ENCODE peak calls at places on chromosomes 1 and 21, in five cellular contexts. One of them, this sample, is unnamed.

GRCh38 chr1:92994105-92994712 is 32.9 kb upstream of the DIPK1A start:
- DNase-seq in cardiac muscle cell: peak; percentile 91
- DNase-seq in IMR-90: peak; percentile 82
- DNase-seq in aorta: no peak
- DNase-seq in RWPE2: no peak
- DNase-seq in this sample: peak; percentile 79

GRCh38 chr21:38212716-38213115 is 44.1 kb upstream of the KCNJ15 start:
- DNase-seq in cardiac muscle cell: no peak
- DNase-seq in RWPE2: no peak
- DNase-seq in aorta: no peak
- DNase-seq in IMR-90: no peak
- DNase-seq in this sample: no peak

GRCh38 chr1:30196457-30196856 is 526.9 kb downstream of the MATN1 start:
- DNase-seq in IMR-90: no peak
- DNase-seq in cardiac muscle cell: no peak
- DNase-seq in RWPE2: no peak
- DNase-seq in aorta: peak; percentile 35
- DNase-seq in this sample: no peak

GRCh38 chr1:171910786-171911185 is 69.5 kb downstream of the DNM3 start:
- DNase-seq in RWPE2: no peak
- DNase-seq in cardiac muscle cell: no peak
- DNase-seq in IMR-90: no peak
- DNase-seq in aorta: no peak
- DNase-seq in this sample: no peak

GRCh38 chr1:61502011-61502410 is 222.9 kb downstream of the TM2D1 start:
- DNase-seq in aorta: no peak
- DNase-seq in cardiac muscle cell: no peak
- DNase-seq in IMR-90: no peak
- DNase-seq in RWPE2: no peak
- DNase-seq in this sample: no peak

GRCh38 chr1:115753830-115754229 is 14.7 kb downstream of the CASQ2 start:
- DNase-seq in cardiac muscle cell: no peak
- DNase-seq in IMR-90: no peak
- DNase-seq in RWPE2: no peak
- DNase-seq in aorta: no peak
- DNase-seq in this sample: no peak

GRCh38 chr1:204872262-204872881 is 1.7 kb downstream of the NFASC start:
- DNase-seq in IMR-90: no peak
- DNase-seq in RWPE2: no peak
- DNase-seq in cardiac muscle cell: no peak
- DNase-seq in aorta: no peak
- DNase-seq in this sample: no peak

GRCh38 chr1:68132426-68133130 is 82.2 kb upstream of the DIRAS3 start:
- DNase-seq in cardiac muscle cell: no peak
- DNase-seq in IMR-90: no peak
- DNase-seq in RWPE2: no peak
- DNase-seq in aorta: no peak
- DNase-seq in this sample: peak; percentile 18

GRCh38 chr1:85259866-85260345 is 444 bp upstream of the C1orf52 start:
- DNase-seq in RWPE2: no peak
- DNase-seq in IMR-90: peak; percentile 62
- DNase-seq in cardiac muscle cell: peak; percentile 86
- DNase-seq in aorta: no peak
- DNase-seq in this sample: no peak

GRCh38 chr21:43277481-43278351 is 108.9 kb downstream of the CRYAA start:
- DNase-seq in cardiac muscle cell: no peak
- DNase-seq in IMR-90: no peak
- DNase-seq in RWPE2: peak; percentile 41
- DNase-seq in aorta: no peak
- DNase-seq in this sample: no peak

GRCh38 chr1:157359309-157360020 is 192.8 kb downstream of the FCRL5 start:
- DNase-seq in aorta: no peak
- DNase-seq in IMR-90: no peak
- DNase-seq in RWPE2: no peak
- DNase-seq in cardiac muscle cell: no peak
- DNase-seq in this sample: no peak

GRCh38 chr21:28587748-28588147 is 404.9 kb downstream of the LTN1 start:
- DNase-seq in cardiac muscle cell: no peak
- DNase-seq in aorta: no peak
- DNase-seq in IMR-90: peak; percentile 24
- DNase-seq in RWPE2: no peak
- DNase-seq in this sample: no peak

GRCh38 chr21:22355949-22356348 is 1357.7 kb downstream of the NCAM2 start:
- DNase-seq in IMR-90: no peak
- DNase-seq in RWPE2: no peak
- DNase-seq in aorta: no peak
- DNase-seq in cardiac muscle cell: no peak
- DNase-seq in this sample: no peak

GRCh38 chr1:154729598-154729997 is 121.6 kb upstream of the ADAR start:
- DNase-seq in IMR-90: no peak
- DNase-seq in cardiac muscle cell: no peak
- DNase-seq in RWPE2: no peak
- DNase-seq in aorta: no peak
- DNase-seq in this sample: no peak

GRCh38 chr1:102798718-102799117 is 309.6 kb downstream of the COL11A1 start:
- DNase-seq in RWPE2: no peak
- DNase-seq in aorta: no peak
- DNase-seq in cardiac muscle cell: no peak
- DNase-seq in IMR-90: no peak
- DNase-seq in this sample: no peak

GRCh38 chr1:166908942-166909341 is 32.9 kb upstream of the TADA1 start:
- DNase-seq in RWPE2: no peak
- DNase-seq in aorta: no peak
- DNase-seq in IMR-90: peak; percentile 4
- DNase-seq in cardiac muscle cell: no peak
- DNase-seq in this sample: no peak

GRCh38 chr1:2136386-2136821 is 58.2 kb downstream of the FAAP20 start:
- DNase-seq in cardiac muscle cell: no peak
- DNase-seq in RWPE2: peak; percentile 58
- DNase-seq in IMR-90: no peak
- DNase-seq in aorta: peak; percentile 56
- DNase-seq in this sample: no peak

GRCh38 chr1:22711071-22711470 is 432 bp downstream of the EPHB2 start:
- DNase-seq in IMR-90: no peak
- DNase-seq in RWPE2: no peak
- DNase-seq in aorta: no peak
- DNase-seq in cardiac muscle cell: peak; percentile 13
- DNase-seq in this sample: peak; percentile 62

GRCh38 chr1:21357161-21357560 is 66.9 kb upstream of the ECE1 start:
- DNase-seq in IMR-90: no peak
- DNase-seq in aorta: no peak
- DNase-seq in RWPE2: no peak
- DNase-seq in cardiac muscle cell: no peak
- DNase-seq in this sample: no peak

GRCh38 chr1:111202707-111203623 is 2.5 kb upstream of the DENND2D start:
- DNase-seq in cardiac muscle cell: no peak
- DNase-seq in IMR-90: no peak
- DNase-seq in RWPE2: no peak
- DNase-seq in aorta: no peak
- DNase-seq in this sample: peak; percentile 67

GRCh38 chr1:211831558-211832323 is 1.2 kb upstream of the LPGAT1 start:
- DNase-seq in IMR-90: no peak
- DNase-seq in cardiac muscle cell: no peak
- DNase-seq in aorta: no peak
- DNase-seq in RWPE2: no peak
- DNase-seq in this sample: peak; percentile 49

GRCh38 chr1:151255381-151255780 is 847 bp downstream of the PSMD4 start:
- DNase-seq in RWPE2: no peak
- DNase-seq in aorta: no peak
- DNase-seq in cardiac muscle cell: peak; percentile 4
- DNase-seq in IMR-90: peak; percentile 23
- DNase-seq in this sample: no peak

GRCh38 chr21:37228003-37228400 is 39.1 kb downstream of the VPS26C start:
- DNase-seq in cardiac muscle cell: no peak
- DNase-seq in aorta: no peak
- DNase-seq in RWPE2: no peak
- DNase-seq in IMR-90: no peak
- DNase-seq in this sample: no peak

GRCh38 chr1:185342017-185342416 is 25.0 kb upstream of the IVNS1ABP start:
- DNase-seq in aorta: no peak
- DNase-seq in IMR-90: no peak
- DNase-seq in RWPE2: no peak
- DNase-seq in cardiac muscle cell: no peak
- DNase-seq in this sample: peak; percentile 60

GRCh38 chr21:19566975-19567374 is 1163.4 kb upstream of the TMPRSS15 start:
- DNase-seq in aorta: no peak
- DNase-seq in cardiac muscle cell: no peak
- DNase-seq in RWPE2: no peak
- DNase-seq in IMR-90: no peak
- DNase-seq in this sample: no peak

GRCh38 chr1:166080277-166080964 is 86.4 kb downstream of the FAM78B start:
- DNase-seq in RWPE2: no peak
- DNase-seq in aorta: no peak
- DNase-seq in cardiac muscle cell: no peak
- DNase-seq in IMR-90: no peak
- DNase-seq in this sample: peak; percentile 37

GRCh38 chr1:180580237-180580636 is 21.5 kb downstream of the OVAAL start:
- DNase-seq in RWPE2: no peak
- DNase-seq in cardiac muscle cell: no peak
- DNase-seq in aorta: no peak
- DNase-seq in IMR-90: peak; percentile 25
- DNase-seq in this sample: no peak

GRCh38 chr1:64915381-64916274 is 50.7 kb downstream of the JAK1 start:
- DNase-seq in RWPE2: peak; percentile 52
- DNase-seq in cardiac muscle cell: peak; percentile 61
- DNase-seq in aorta: no peak
- DNase-seq in IMR-90: peak; percentile 94
- DNase-seq in this sample: peak; percentile 82

GRCh38 chr1:203124546-203125317 is 2.8 kb upstream of the ADORA1 start:
- DNase-seq in IMR-90: peak; percentile 34
- DNase-seq in RWPE2: no peak
- DNase-seq in aorta: peak; percentile 14
- DNase-seq in cardiac muscle cell: no peak
- DNase-seq in this sample: peak; percentile 40

DNA sequence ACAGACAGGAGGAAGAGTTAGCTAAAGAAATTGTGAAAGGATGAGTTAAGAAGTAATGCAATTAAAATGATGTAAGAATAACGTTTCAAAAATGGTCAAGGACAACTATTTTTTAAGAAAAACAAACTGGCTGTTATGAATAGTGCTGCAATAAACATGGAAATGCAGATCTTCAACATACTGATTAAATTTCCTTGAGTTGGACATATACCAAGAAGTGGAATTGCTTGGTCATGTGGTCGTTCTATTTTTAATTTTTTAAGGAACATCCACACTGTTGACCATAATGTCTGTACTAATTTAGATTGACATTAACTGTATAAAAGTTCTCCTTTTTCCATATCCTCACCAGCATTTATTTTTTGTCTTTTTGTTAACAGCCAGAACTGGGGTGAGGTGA is 23.2 kb upstream of the PHTF1 start:
- DNase-seq in cardiac muscle cell: peak; percentile 22
- DNase-seq in RWPE2: no peak
- DNase-seq in aorta: no peak
- DNase-seq in IMR-90: peak; percentile 28
- DNase-seq in this sample: no peak
- H3K4me1 ChIP-seq in cardiac muscle cell: peaks cover 23% of the 10 kb centered on the region
- H3K4me1 ChIP-seq in RWPE2: peaks cover 5% of the 10 kb centered on the region
- H3K4me1 ChIP-seq in aorta: peaks cover 2% of the 10 kb centered on the region
- H3K4me1 ChIP-seq in IMR-90: peaks cover 14% of the 10 kb centered on the region
- H3K4me1 ChIP-seq in this sample: no peaks in the 10 kb centered on the region

GRCh38 chr21:34520769-34521508 is 8.9 kb upstream of the KCNE1 start:
- DNase-seq in IMR-90: no peak
- DNase-seq in aorta: peak; percentile 63
- DNase-seq in RWPE2: no peak
- DNase-seq in cardiac muscle cell: no peak
- DNase-seq in this sample: no peak

GRCh38 chr21:34521561-34521960 is 9.6 kb upstream of the KCNE1 start:
- DNase-seq in cardiac muscle cell: no peak
- DNase-seq in IMR-90: no peak
- DNase-seq in aorta: no peak
- DNase-seq in RWPE2: no peak
- DNase-seq in this sample: no peak

GRCh38 chr21:34517491-34518245 is 5.7 kb upstream of the KCNE1 start:
- DNase-seq in RWPE2: no peak
- DNase-seq in aorta: no peak
- DNase-seq in cardiac muscle cell: no peak
- DNase-seq in IMR-90: no peak
- DNase-seq in this sample: peak; percentile 70

GRCh38 chr21:34519013-34519412 is 7.0 kb upstream of the KCNE1 start:
- DNase-seq in RWPE2: no peak
- DNase-seq in cardiac muscle cell: no peak
- DNase-seq in IMR-90: no peak
- DNase-seq in aorta: no peak
- DNase-seq in this sample: no peak

DNA sequence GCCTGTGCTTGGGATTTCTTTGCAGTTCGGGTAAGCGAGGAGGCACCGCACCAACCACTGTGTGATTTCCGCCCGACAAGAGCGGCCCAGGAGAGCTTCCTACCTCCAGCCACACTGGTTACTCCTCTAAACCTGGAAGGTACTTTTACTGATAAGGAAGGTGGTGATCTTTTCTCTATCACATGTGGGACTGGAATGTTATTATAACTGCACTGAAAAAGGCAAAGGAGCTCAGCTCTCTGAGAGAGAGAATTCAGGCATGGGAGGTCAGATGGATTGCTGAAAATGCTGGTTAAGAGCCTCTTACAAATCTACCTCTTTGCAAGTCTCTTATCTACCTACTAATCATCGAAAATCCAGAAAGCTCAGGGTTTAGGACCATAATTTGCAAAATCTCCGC is 7.7 kb upstream of the KCNE1 start:
- DNase-seq in cardiac muscle cell: no peak
- DNase-seq in aorta: peak; percentile 70
- DNase-seq in RWPE2: no peak
- DNase-seq in IMR-90: no peak
- DNase-seq in this sample: no peak
- H3K27ac ChIP-seq in cardiac muscle cell: no peak overlapping the region
- H3K27ac ChIP-seq in aorta: peak overlapping the region; percentile 6
- H3K27ac ChIP-seq in RWPE2: no peak overlapping the region
- H3K27ac ChIP-seq in IMR-90: no peak overlapping the region
- H3K27ac ChIP-seq in this sample: no peak overlapping the region

DNA sequence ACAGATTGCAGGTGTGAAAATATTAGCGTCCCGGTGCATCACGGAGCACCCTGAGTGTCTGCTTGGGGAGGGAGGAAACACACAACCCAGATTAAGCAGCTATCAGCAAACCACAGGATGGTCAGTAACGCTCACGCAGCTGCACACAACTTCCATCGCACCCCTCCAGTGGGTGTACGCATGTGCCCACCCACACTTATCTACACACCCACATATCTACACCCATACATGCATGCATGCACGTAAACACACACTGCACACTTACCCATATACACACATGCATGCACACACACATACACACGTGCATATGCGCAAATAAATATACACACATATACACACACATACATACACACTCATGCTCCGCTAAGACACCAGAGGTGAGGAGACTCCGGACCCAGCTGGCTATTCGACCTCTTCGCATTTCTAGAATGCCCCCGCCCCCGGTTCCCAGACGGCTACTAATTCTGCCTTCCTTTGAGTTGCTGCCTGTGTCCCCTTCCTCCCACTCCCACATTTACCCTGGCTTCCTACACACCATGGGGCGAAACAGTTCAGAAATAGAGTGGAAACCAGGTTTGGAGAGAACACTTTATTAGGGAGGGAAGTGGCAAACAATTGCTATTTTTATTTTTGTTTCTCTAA is 26.2 kb downstream of the ITPKB start:
- DNase-seq in cardiac muscle cell: no peak
- DNase-seq in aorta: no peak
- DNase-seq in IMR-90: no peak
- DNase-seq in RWPE2: no peak
- DNase-seq in this sample: no peak
- H3K4me1 ChIP-seq in cardiac muscle cell: no peaks in the 10 kb centered on the region
- H3K4me1 ChIP-seq in aorta: no peaks in the 10 kb centered on the region
- H3K4me1 ChIP-seq in IMR-90: peaks cover 21% of the 10 kb centered on the region
- H3K4me1 ChIP-seq in RWPE2: no peaks in the 10 kb centered on the region
- H3K4me1 ChIP-seq in this sample: peaks cover 3% of the 10 kb centered on the region

GRCh38 chr1:78101051-78101450 is 55.3 kb downstream of the GIPC2 start:
- DNase-seq in RWPE2: no peak
- DNase-seq in cardiac muscle cell: no peak
- DNase-seq in IMR-90: no peak
- DNase-seq in aorta: no peak
- DNase-seq in this sample: no peak
- H3K27ac ChIP-seq in RWPE2: peak overlapping the region; percentile 94
- H3K27ac ChIP-seq in cardiac muscle cell: no peak overlapping the region
- H3K27ac ChIP-seq in IMR-90: peak overlapping the region; percentile 72
- H3K27ac ChIP-seq in aorta: peak overlapping the region; percentile 72
- H3K27ac ChIP-seq in this sample: no peak overlapping the region